ENCODE peak calls at places on chromosomes 7 and 10, in nine cellular contexts. P is GM23248; J is cardiac muscle cell; O is SJCRH30; A is A549; D is vagina; X is thoracic aorta; B is effector memory CD4-positive, alpha-beta T cell; H is sigmoid colon. I is an unnamed sample. For H3K4me1 and H3K9me3, the result is how much of the 10 kb centered on the place peaks cover.

GRCh38 chr10:48285710-48286109 is 11.2 kb upstream of the FRMPD2 start:
- DNase-seq in P (no peak), J (no peak), O (no peak), A (no peak), D (no peak), X (no peak), B (no peak), H (no peak), I (no peak)

GRCh38 chr10:132425029-132425758 is 28.2 kb downstream of the PWWP2B start:
- DNase-seq in P (no peak), J (no peak), O (no peak), A (no peak), D (no peak), X (no peak), B (no peak), H (no peak), I (no peak)

GRCh38 chr7:98646465-98646864 is 29.4 kb downstream of the NPTX2 start:
- DNase-seq in P (no peak), J (no peak), O (no peak), A (no peak), D (no peak), X (no peak), B (no peak), H (no peak), I (no peak)

GRCh38 chr10:78543026-78543748 is 509.5 kb downstream of the RPS24 start:
- DNase-seq in P (no peak), J (no peak), O (no peak), A (no peak), D (no peak), X (no peak), B (no peak), H (peak), I (no peak)

GRCh38 chr10:114684822-114685209 is 26.7 kb upstream of the ABLIM1 start:
- DNase-seq in P (peak), J (peak), O (peak), A (peak), D (no peak), X (no peak), B (no peak), H (no peak), I (no peak)

GRCh38 chr7:47672267-47672920 is 90.5 kb upstream of the TNS3 start:
- DNase-seq in P (no peak), J (no peak), O (no peak), A (no peak), D (no peak), X (no peak), B (no peak), H (no peak), I (no peak)

GRCh38 chr10:129193148-129193547 is 273.9 kb upstream of the MGMT start:
- DNase-seq in P (peak), J (peak), O (no peak), A (no peak), D (no peak), X (no peak), B (no peak), H (peak), I (no peak)

GRCh38 chr7:93757421-93757820 is 133.1 kb downstream of the TFPI2 start:
- DNase-seq in P (peak), J (peak), O (no peak), A (no peak), D (no peak), X (no peak), B (no peak), H (no peak), I (no peak)

GRCh38 chr10:65294329-65294728 is 1631.5 kb upstream of the LRRTM3 start:
- DNase-seq in P (no peak), J (peak), O (no peak), A (no peak), D (no peak), X (no peak), B (no peak), H (no peak), I (no peak)

GRCh38 chr10:95606922-95607321 is 45.8 kb upstream of the SORBS1 start:
- DNase-seq in P (no peak), J (no peak), O (no peak), A (no peak), D (no peak), X (no peak), B (no peak), H (no peak), I (no peak)

GRCh38 chr10:15898046-15898445 is 37.7 kb upstream of the MINDY3 start:
- DNase-seq in P (peak), J (peak), O (no peak), A (no peak), D (no peak), X (no peak), B (no peak), H (no peak), I (no peak)

GRCh38 chr7:114818501-114818900 is 103.4 kb upstream of the MDFIC start:
- DNase-seq in P (peak), J (peak), O (no peak), A (peak), D (no peak), X (no peak), B (no peak), H (no peak), I (no peak)

GRCh38 chr7:20858913-20859312 is 72.2 kb upstream of the SP8 start:
- DNase-seq in P (no peak), J (no peak), O (no peak), A (no peak), D (no peak), X (no peak), B (no peak), H (no peak), I (no peak)

GRCh38 chr10:129937351-129937751 is 26.7 kb downstream of the EBF3 start:
- DNase-seq in P (no peak), J (no peak), O (no peak), A (no peak), D (no peak), X (no peak), B (no peak), H (peak), I (no peak)

GRCh38 chr7:148722340-148723165 is 23.9 kb downstream of the CUL1 start:
- DNase-seq in P (no peak), J (no peak), O (no peak), A (no peak), D (no peak), X (no peak), B (no peak), H (no peak), I (no peak)

GRCh38 chr7:140645166-140645565 is 4.6 kb upstream of the DENND2A start:
- DNase-seq in P (no peak), J (no peak), O (peak), A (no peak), D (no peak), X (no peak), B (no peak), H (peak), I (no peak)

GRCh38 chr10:126569513-126570447 is 100.7 kb downstream of the C10orf90 start:
- DNase-seq in P (peak), J (peak), O (no peak), A (no peak), D (no peak), X (no peak), B (no peak), H (no peak), I (no peak)

GRCh38 chr7:31735991-31736982 is 49.3 kb downstream of the PPP1R17 start:
- DNase-seq in P (peak), J (peak), O (peak), A (peak), D (no peak), X (no peak), B (no peak), H (peak), I (peak)

GRCh38 chr10:107915277-107915634 is 750.8 kb upstream of the SORCS1 start:
- DNase-seq in P (peak), J (peak), O (no peak), A (no peak), D (no peak), X (no peak), B (no peak), H (no peak), I (no peak)

GRCh38 chr10:107919626-107920235 is 755.2 kb upstream of the SORCS1 start:
- DNase-seq in P (no peak), J (no peak), O (peak), A (no peak), D (no peak), X (no peak), B (no peak), H (no peak), I (no peak)

GRCh38 chr10:107913317-107914294 is 749.1 kb upstream of the SORCS1 start:
- DNase-seq in P (peak), J (peak), O (no peak), A (no peak), D (no peak), X (no peak), B (no peak), H (no peak), I (no peak)

GRCh38 chr10:107918171-107918570 is 753.7 kb upstream of the SORCS1 start:
- DNase-seq in P (no peak), J (no peak), O (no peak), A (no peak), D (no peak), X (no peak), B (no peak), H (no peak), I (no peak)

DNA sequence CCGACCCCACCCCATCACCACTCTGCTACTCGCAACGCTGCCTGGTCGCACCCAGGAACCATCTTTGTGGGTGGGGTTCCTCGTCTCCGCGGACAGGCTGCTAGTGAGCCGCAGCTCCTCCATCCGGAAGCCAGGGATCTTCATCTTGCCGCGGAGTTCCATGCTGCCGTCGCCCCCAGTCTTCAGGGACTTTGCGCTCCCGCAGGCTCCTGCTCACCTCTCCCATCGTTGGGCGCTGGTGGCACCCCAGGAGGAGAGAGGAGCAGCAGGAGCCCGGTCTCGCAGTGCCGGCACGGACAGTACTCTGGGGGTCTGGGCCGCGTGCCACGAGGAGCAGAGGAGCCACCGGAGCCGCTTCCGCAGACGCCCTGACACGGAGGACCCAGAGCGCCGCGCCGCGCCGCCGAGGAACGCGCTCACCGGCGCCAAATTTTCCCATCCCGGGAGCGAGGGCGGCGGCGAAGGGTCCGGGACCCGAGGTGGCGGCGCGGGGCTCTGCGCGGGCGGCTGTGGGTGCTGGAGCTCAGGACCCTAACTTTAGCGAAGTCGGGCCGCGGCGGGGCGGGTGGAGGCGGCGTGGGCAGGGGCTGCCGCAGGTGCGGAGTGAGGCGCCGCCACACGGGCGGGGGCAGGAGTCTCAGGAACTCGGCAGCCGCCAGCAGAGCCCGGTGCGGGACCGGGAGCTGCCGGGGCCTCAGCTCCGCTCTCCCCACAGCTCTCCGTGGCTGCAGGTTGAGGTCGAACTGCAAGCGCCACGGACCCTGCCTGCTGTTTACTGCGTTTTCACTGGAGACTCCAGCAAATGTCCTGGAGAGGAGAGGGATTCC is 750.2 kb upstream of the SORCS1 start:
- DNase-seq in P (peak), J (peak), O (peak), A (no peak), D (no peak), X (no peak), B (no peak), H (peak), I (no peak)
- H3K4me1 ChIP-seq in P (under half), J (under half), O (under half), A (under half), D (under half), X (under half), B (under half), H (under half), I (under half)

GRCh38 chr10:22006379-22006884 is 2.9 kb upstream of the DNAJC1 start:
- DNase-seq in P (no peak), J (no peak), O (no peak), A (no peak), D (no peak), X (no peak), B (no peak), H (no peak), I (no peak)

GRCh38 chr10:22003964-22004281 is 393 bp upstream of the DNAJC1 start:
- DNase-seq in P (no peak), J (no peak), O (no peak), A (no peak), D (no peak), X (no peak), B (no peak), H (no peak), I (no peak)

GRCh38 chr10:22005763-22006162 is 2.2 kb upstream of the DNAJC1 start:
- DNase-seq in P (no peak), J (no peak), O (no peak), A (no peak), D (no peak), X (no peak), B (no peak), H (no peak), I (no peak)

GRCh38 chr10:22003111-22003963 is at the start of gene DNAJC1:
- DNase-seq in P (peak), J (peak), O (peak), A (peak), D (peak), X (peak), B (peak), H (peak), I (peak)

DNA sequence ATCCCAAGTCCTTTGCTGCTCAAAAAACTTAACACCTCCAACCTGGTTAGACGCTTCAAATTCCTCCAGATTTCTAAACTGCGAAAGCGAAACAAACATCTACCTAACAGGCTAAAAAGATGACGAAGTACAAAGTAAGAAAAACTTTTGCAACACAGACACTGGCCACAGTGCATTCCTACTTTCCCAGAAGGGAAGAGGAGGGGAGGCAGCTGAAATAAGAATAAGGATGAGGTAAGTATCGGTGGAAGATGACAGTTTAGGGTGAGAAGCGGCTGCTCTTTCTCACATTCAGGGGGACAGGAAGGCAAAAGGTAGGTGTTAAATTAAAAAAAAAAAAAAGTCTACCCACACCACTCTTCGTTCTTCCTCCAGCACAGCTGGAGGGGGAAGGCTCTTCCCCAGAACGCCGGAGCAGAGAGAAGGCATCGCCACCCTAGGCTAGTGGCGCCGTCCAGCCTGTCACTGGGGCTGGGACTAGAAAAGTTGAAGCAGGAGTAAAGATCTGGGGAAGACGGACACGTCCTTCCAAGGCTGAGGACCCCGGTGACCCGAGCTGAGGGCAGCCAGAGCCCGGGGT is 909 bp downstream of the DNAJC1 start:
- DNase-seq in P (peak), J (peak), O (no peak), A (no peak), D (no peak), X (no peak), B (peak), H (no peak), I (no peak)
- H3K9me3 ChIP-seq in P (under half), J (under half), O (under half), A (under half), D (under half), X (under half), B (under half), H (under half), I (under half)

DNA sequence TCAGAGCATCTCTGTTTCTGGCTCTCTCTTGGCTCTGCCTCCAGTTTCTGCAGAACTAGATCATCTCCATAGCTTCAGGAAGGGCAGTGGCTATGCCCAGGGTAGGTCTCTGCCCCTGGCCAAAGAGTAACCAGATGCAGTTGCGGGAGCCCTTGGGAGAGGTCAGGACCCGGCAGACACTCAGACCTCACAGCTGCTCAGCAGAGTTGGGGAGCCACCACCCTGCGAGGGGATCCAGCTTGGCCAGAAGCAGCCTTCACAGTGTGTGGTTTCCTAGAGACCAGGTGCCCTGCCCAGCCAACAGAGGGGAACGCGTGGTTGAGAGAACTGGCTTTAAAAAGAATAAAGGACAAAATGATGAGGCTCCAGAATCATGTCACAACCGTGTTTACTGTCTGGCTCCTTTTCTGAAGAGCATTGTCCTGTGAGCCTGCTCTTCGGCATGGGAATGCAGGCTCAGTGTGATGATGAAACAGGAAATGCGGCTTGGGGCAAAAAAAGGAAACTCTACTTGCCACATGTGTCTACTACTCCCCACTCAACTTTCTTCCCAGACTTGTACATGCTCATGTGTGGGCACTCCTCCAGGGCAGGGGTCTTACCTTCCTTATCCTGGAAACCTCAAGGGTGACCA is 243.2 kb downstream of the INHBA start:
- DNase-seq in P (no peak), J (no peak), O (no peak), A (no peak), D (no peak), X (no peak), B (no peak), H (no peak), I (no peak)
- H3K4me3 ChIP-seq in P (no peak), J (no peak), O (no peak), A (no peak), D (no peak), X (no peak), B (no peak), H (no peak), I (no peak)

GRCh38 chr10:124717911-124718734 is 26.1 kb downstream of the FAM53B start:
- DNase-seq in P (no peak), J (no peak), O (peak), A (no peak), D (no peak), X (no peak), B (peak), H (no peak), I (no peak)
- H3K4me1 ChIP-seq in P (under half), J (under half), O (under half), A (under half), D (half or more), X (under half), B (half or more), H (half or more), I (under half)

DNA sequence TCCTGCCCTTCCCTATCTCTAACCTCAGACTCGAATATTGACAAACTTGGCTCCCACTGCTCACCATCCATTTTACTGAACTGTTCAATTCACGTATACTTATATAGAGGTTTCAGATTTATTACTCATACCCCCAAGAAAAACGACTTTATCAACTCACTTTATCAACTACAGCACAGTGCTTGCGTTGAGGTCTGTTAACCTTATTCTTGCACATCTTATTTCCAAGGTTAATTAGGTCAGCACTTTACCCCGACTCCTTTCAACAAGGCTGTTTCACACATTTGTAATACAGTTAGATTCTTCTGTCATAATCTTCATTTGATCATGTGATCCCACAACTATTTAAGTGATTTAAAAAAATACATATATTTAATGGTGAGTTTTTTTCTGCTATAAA is 162.3 kb upstream of the AHR start:
- DNase-seq in P (no peak), J (no peak), O (no peak), A (no peak), D (no peak), X (no peak), B (no peak), H (no peak), I (no peak)
- H3K9me3 ChIP-seq in P (under half), J (under half), O (under half), A (under half), D (under half), X (under half), B (under half), H (under half), I (under half)

GRCh38 chr10:43598447-43598846 is 7.8 kb upstream of the ZNF485 start:
- DNase-seq in P (peak), J (peak), O (no peak), A (no peak), D (no peak), X (no peak), B (no peak), H (peak), I (no peak)

GRCh38 chr10:43595739-43596298 is 10.4 kb upstream of the ZNF485 start:
- DNase-seq in P (peak), J (no peak), O (no peak), A (no peak), D (no peak), X (no peak), B (no peak), H (no peak), I (no peak)

GRCh38 chr10:43591303-43591904 is 14.8 kb upstream of the ZNF485 start:
- DNase-seq in P (no peak), J (no peak), O (no peak), A (no peak), D (no peak), X (no peak), B (no peak), H (no peak), I (no peak)

GRCh38 chr10:43596546-43596945 is 9.7 kb upstream of the ZNF485 start:
- DNase-seq in P (no peak), J (no peak), O (no peak), A (no peak), D (no peak), X (no peak), B (no peak), H (no peak), I (no peak)

DNA sequence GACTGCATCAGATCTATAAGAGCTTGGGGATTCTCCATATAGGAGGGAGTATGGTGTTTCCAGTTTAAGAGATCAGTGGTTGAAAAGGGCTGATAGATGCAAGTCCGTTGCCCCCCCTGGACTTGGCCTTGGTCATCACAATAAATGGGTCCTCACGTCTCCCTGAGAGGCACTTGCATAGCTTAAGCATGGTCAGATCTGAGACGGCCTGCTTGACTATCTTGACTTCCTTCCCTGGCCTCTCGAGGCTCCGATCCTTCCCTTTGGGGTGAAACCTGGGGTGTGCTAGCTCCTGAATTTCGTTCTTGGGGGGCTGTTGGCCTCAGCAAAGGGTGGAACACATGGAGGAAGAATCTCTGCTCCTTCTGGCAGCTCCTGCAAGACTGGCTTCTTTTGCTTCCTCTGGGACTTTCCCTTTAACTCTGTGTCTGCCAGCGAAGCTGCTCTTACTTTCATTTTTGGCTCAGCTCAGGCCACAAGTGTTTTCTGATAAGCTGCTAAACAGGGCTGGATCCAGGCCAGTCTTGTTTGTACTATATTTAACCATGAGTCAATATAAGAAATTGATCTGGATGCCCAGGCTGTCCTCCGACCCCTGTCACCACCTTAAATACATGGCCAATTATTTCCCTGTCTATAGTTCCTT is 11.2 kb upstream of the ZNF485 start:
- DNase-seq in P (peak), J (peak), O (no peak), A (no peak), D (no peak), X (no peak), B (no peak), H (no peak), I (no peak)
- H3K4me3 ChIP-seq in P (peak), J (no peak), O (no peak), A (no peak), D (peak), X (peak), B (peak), H (no peak), I (no peak)

I was measured in iPS DF 6.9.